ENCODE peak calls at places on chromosome 1, in seven cellular contexts. S, U, F, Z, T, R and P are unnamed samples.

GRCh38 chr1:27522860-27523665 is 33.1 kb upstream of the WASF2 start:
- DNase-seq in T (no peak), S (peak; percentile 22), F (peak; percentile 81), Z (no peak), R (no peak), U (no peak), P (no peak)

GRCh38 chr1:46137901-46138300 is 5.5 kb upstream of the PIK3R3 start:
- DNase-seq in F (no peak), Z (peak; percentile 76), S (no peak), R (no peak), U (no peak), T (no peak), P (no peak)

GRCh38 chr1:3323791-3324703 is 130.4 kb upstream of the ARHGEF16 start:
- DNase-seq in R (no peak), U (no peak), Z (no peak), S (no peak), T (no peak), F (no peak), P (no peak)

GRCh38 chr1:86259390-86259789 is 102.8 kb upstream of the COL24A1 start:
- DNase-seq in F (no peak), R (no peak), T (no peak), S (no peak), U (no peak), Z (peak; percentile 53), P (no peak)

GRCh38 chr1:13667696-13668095 is 32.3 kb upstream of the PRDM2 start:
- DNase-seq in T (no peak), U (no peak), S (no peak), Z (no peak), F (no peak), R (no peak), P (no peak)

GRCh38 chr1:220366269-220366668 is 94.0 kb upstream of the RAB3GAP2 start:
- DNase-seq in Z (no peak), S (no peak), F (no peak), T (no peak), R (no peak), U (no peak), P (no peak)

GRCh38 chr1:116012716-116013115 is 36.4 kb downstream of the SLC22A15 start:
- DNase-seq in S (no peak), R (no peak), F (no peak), Z (no peak), T (no peak), U (no peak), P (no peak)

GRCh38 chr1:1197551-1198422 is 8.6 kb downstream of the TNFRSF18 start:
- DNase-seq in R (no peak), F (no peak), Z (no peak), S (no peak), T (no peak), U (no peak), P (no peak)

GRCh38 chr1:84782311-84782771 is 92.1 kb upstream of the SSX2IP start:
- DNase-seq in Z (peak; percentile 17), S (peak; percentile 43), T (peak; percentile 67), F (peak; percentile 88), R (no peak), U (no peak), P (peak; percentile 53)

DNA sequence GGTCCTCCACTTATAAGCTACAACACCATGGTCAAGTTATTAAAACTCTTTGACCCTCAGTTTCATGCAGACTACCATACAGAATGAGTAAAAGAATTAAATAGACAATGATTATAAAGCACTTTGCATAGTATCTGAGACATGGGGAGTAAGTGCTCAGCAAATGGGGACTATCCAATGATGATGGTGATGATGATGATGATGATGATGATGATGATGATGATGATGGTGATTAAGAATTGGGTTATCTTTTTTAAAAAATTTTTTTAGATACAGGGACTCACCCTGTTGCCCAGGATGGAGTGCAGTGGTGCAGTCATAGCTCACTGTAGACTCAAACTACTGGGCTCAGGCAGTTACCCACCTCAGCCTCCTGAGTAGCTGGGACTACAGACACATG is 8.1 kb upstream of the EPS15 start:
- DNase-seq in U (no peak), T (no peak), S (no peak), R (no peak), F (no peak), Z (no peak), P (no peak)
- TF ChIP-seq POLR2A in U (no peak), T (no peak), S (no peak), R (no peak), F (no peak), Z (no peak), P (no peak)

GRCh38 chr1:79044974-79045650 is 38.6 kb upstream of the ADGRL4 start:
- DNase-seq in R (no peak), T (no peak), S (no peak), Z (no peak), U (no peak), F (peak; percentile 11), P (no peak)
- TF ChIP-seq POLR2A in R (no peak), T (no peak), S (no peak), Z (no peak), U (no peak), F (no peak), P (no peak)

DNA sequence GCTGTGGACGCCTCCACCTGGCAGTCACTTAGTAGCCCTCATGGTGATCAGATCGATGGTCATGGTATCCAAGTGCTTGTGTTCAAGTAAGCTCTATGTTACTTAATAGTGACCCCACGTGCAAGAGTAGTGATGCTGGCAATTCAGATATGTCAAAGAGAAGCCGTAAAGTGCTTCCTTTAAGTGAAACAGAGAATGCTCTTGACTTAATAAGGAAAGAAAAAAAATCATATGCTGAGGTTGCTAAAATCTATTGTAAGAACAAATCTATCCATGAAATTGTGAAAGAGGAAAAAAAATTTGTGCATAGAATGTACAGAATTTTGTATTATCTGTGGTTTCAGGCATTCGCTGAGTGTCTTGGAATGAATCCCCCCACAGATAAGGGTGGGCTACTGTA is 113.9 kb downstream of the PEX14 start:
- DNase-seq in F (no peak), U (no peak), Z (no peak), S (no peak), T (no peak), R (no peak), P (no peak)
- TF ChIP-seq POLR2A in F (no peak), U (no peak), Z (no peak), S (no peak), T (no peak), R (no peak), P (no peak)

GRCh38 chr1:36351222-36351977 is 28.0 kb upstream of the EVA1B start:
- DNase-seq in S (no peak), F (no peak), Z (peak; percentile 86), R (no peak), T (peak; percentile 56), U (no peak), P (no peak)
- TF ChIP-seq POLR2A in S (no peak), F (no peak), Z (peak; percentile 25), R (no peak), T (no peak), U (no peak), P (no peak)

GRCh38 chr1:236142358-236143103 is at the start of gene GPR137B:
- DNase-seq in F (peak; percentile 83), S (peak; percentile 43), R (peak; percentile 34), T (peak; percentile 42), U (no peak), Z (peak; percentile 54), P (peak; percentile 74)
- TF ChIP-seq POLR2A in F (no peak), S (no peak), R (no peak), T (no peak), U (no peak), Z (no peak), P (peak; percentile 64)